ENCODE peak calls at places on chromosomes 5 and 9, in four cellular contexts. P, I, N and Z are unnamed samples.

GRCh38 chr5:150144211-150144801 is 11.3 kb downstream of the PDGFRB start:
- DNase-seq in P (peak), N (no peak), I (peak), Z (no peak)

GRCh38 chr5:136036991-136037705 is 8.4 kb downstream of the TGFBI start:
- DNase-seq in N (peak), I (peak), P (peak), Z (no peak)

GRCh38 chr5:9654886-9655285 is 24.7 kb upstream of the TAS2R1 start:
- DNase-seq in I (peak), N (no peak), P (no peak), Z (no peak)

GRCh38 chr5:67166460-67166871 is 30.1 kb downstream of the CD180 start:
- DNase-seq in I (no peak), P (peak), N (peak), Z (peak)

GRCh38 chr5:64771736-64772135 is 3.0 kb downstream of the CWC27 start:
- DNase-seq in P (no peak), N (no peak), I (no peak), Z (no peak)

GRCh38 chr9:16312116-16312515 is 558.4 kb downstream of the BNC2 start:
- DNase-seq in N (no peak), I (peak), P (no peak), Z (no peak)

GRCh38 chr5:33612386-33612785 is 171.6 kb downstream of the TARS1 start:
- DNase-seq in I (peak), N (no peak), P (no peak), Z (no peak)

GRCh38 chr5:11384441-11385250 is 519.6 kb downstream of the CTNND2 start:
- DNase-seq in N (no peak), P (no peak), I (no peak), Z (no peak)

GRCh38 chr5:63963080-63963735 is 963 bp upstream of the HTR1A start:
- DNase-seq in I (peak), P (no peak), N (peak), Z (peak)

GRCh38 chr5:104237574-104237973 is 675.0 kb upstream of the NUDT12 start:
- DNase-seq in P (no peak), N (no peak), I (no peak), Z (no peak)

GRCh38 chr9:86912210-86912609 is 35.1 kb downstream of the GAS1 start:
- DNase-seq in P (no peak), I (no peak), N (no peak), Z (no peak)

GRCh38 chr5:78062645-78063044 is 231.9 kb downstream of the AP3B1 start:
- DNase-seq in P (no peak), N (no peak), I (no peak), Z (no peak)

GRCh38 chr5:124285733-124286132 is 460.7 kb downstream of the ZNF608 start:
- DNase-seq in I (no peak), P (no peak), N (no peak), Z (no peak)

GRCh38 chr5:135192351-135192750 is 158.3 kb upstream of the PITX1 start:
- DNase-seq in P (no peak), I (no peak), N (no peak), Z (no peak)

GRCh38 chr5:131302506-131302905 is 38.7 kb downstream of the CDC42SE2 start:
- DNase-seq in N (no peak), P (no peak), I (no peak), Z (no peak)

GRCh38 chr5:96146675-96147074 is 185.0 kb upstream of the ELL2 start:
- DNase-seq in I (peak), N (peak), P (no peak), Z (peak)

GRCh38 chr9:72349911-72350310 is 15.1 kb downstream of the ZFAND5 start:
- DNase-seq in P (no peak), N (no peak), I (no peak), Z (no peak)

GRCh38 chr9:86639899-86640379 is 285.7 kb upstream of the TUT7 start:
- DNase-seq in I (no peak), P (no peak), N (no peak), Z (no peak)

GRCh38 chr9:136820947-136821332 is 13.2 kb downstream of the RABL6 start:
- DNase-seq in N (no peak), I (peak), P (no peak), Z (no peak)

GRCh38 chr9:134670851-134671281 is 29.3 kb downstream of the COL5A1 start:
- DNase-seq in I (peak), N (no peak), P (no peak), Z (no peak)

GRCh38 chr9:78298046-78298511 is 1.2 kb downstream of the PSAT1 start:
- DNase-seq in P (no peak), I (no peak), N (no peak), Z (peak)

GRCh38 chr5:96868603-96869371 is 7.5 kb upstream of the ERAP2 start:
- DNase-seq in P (no peak), N (peak), I (peak), Z (peak)

GRCh38 chr5:44808435-44809214 is at the start of gene MRPS30:
- DNase-seq in P (peak), N (peak), I (peak), Z (peak)

GRCh38 chr9:70534058-70534457 is 119.6 kb upstream of the KLF9 start:
- DNase-seq in P (no peak), I (peak), N (no peak), Z (no peak)

GRCh38 chr5:6729400-6730310 is 16.4 kb downstream of the TENT4A start:
- DNase-seq in I (no peak), N (peak), P (peak), Z (no peak)

GRCh38 chr5:107466233-107466769 is 204.4 kb downstream of the EFNA5 start:
- DNase-seq in N (no peak), I (peak), P (no peak), Z (no peak)

GRCh38 chr5:1314564-1314982 is 19.7 kb upstream of the TERT start:
- DNase-seq in P (no peak), N (no peak), I (no peak), Z (no peak)

GRCh38 chr5:141441571-141442170 is 11.4 kb downstream of the PCDHGA12 start:
- DNase-seq in P (peak), I (no peak), N (no peak), Z (no peak)

GRCh38 chr5:141437208-141437607 is 6.9 kb downstream of the PCDHGA12 start:
- DNase-seq in N (no peak), I (no peak), P (no peak), Z (no peak)

GRCh38 chr5:141434006-141434405 is 3.7 kb downstream of the PCDHGA12 start:
- DNase-seq in P (no peak), I (no peak), N (no peak), Z (no peak)

GRCh38 chr5:141439411-141440141 is 9.3 kb downstream of the PCDHGA12 start:
- DNase-seq in N (no peak), P (no peak), I (no peak), Z (no peak)
- TF ChIP-seq CTCF in N (no peak), P (no peak), I (no peak), Z (no peak)

GRCh38 chr9:121074370-121075250 is at the start of gene CNTRL:
- DNase-seq in N (peak), P (peak), I (peak), Z (peak)
- TF ChIP-seq CTCF in N (no peak), P (no peak), I (no peak), Z (no peak)

GRCh38 chr5:174045470-174046025 is at the start of gene NSG2:
- DNase-seq in I (peak), P (peak), N (peak), Z (peak)
- TF ChIP-seq CTCF in I (peak), P (peak), N (peak), Z (peak)

GRCh38 chr5:87069311-87069710 is 198.4 kb upstream of the RASA1 start:
- DNase-seq in I (no peak), N (no peak), P (no peak), Z (no peak)

GRCh38 chr5:87074072-87074471 is 193.6 kb upstream of the RASA1 start:
- DNase-seq in P (no peak), I (no peak), N (peak), Z (no peak)

GRCh38 chr5:87074934-87075541 is 192.6 kb upstream of the RASA1 start:
- DNase-seq in I (no peak), N (peak), P (no peak), Z (peak)

GRCh38 chr5:87069974-87070608 is 197.6 kb upstream of the RASA1 start:
- DNase-seq in P (peak), N (peak), I (peak), Z (peak)
- TF ChIP-seq CTCF in P (peak), N (peak), I (peak), Z (peak)

DNA sequence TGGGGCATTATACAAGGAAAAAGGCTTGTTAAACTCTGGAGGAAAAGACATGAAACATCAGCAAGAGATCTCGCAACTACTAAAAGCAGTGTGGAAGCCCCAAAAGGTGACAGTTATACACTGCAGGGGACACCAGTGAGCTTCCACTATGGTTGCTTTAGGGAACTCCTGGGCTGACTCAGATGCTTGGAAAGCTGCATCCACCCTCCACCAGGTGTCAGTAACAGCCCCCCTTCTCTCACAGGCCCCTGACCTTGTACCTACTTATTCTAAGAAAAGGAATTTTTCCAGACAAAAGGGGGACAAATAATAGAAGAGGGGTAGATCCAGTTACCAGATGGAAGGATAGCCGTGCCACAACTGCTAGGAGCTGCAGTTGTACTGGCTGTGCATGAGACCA is 154.4 kb upstream of the COX7C start:
- DNase-seq in I (no peak), P (no peak), N (no peak), Z (peak)
- TF ChIP-seq CTCF in I (no peak), P (no peak), N (peak), Z (no peak)

GRCh38 chr5:36751881-36752280 is 124.7 kb upstream of the NIPBL start:
- DNase-seq in N (no peak), P (no peak), I (no peak), Z (no peak)
- TF ChIP-seq CTCF in N (no peak), P (no peak), I (peak), Z (no peak)